ENCODE peak calls at places on chromosomes 13 and 19, in seven cellular contexts. Z is body of pancreas, W is heart left ventricle, E is K562, D is adrenal gland, V is uterus, Y is IMR-90. L is an unnamed sample.

GRCh38 chr13:73820285-73820684 is 313.9 kb downstream of the KLF12 start:
- DNase-seq in Z (no peak), W (no peak), E (no peak), D (no peak), V (no peak), Y (no peak), L (no peak)

GRCh38 chr19:14102756-14103155 is 12.2 kb upstream of the SAMD1 start:
- DNase-seq in Z (no peak), W (no peak), E (no peak), D (no peak), V (no peak), Y (no peak), L (no peak)

GRCh38 chr19:57165846-57166245 is 1.4 kb downstream of the DUXA start:
- DNase-seq in Z (no peak), W (no peak), E (no peak), D (no peak), V (no peak), Y (no peak), L (no peak)

GRCh38 chr13:29771247-29771646 is 79.2 kb downstream of the UBL3 start:
- DNase-seq in Z (no peak), W (no peak), E (peak; percentile 9), D (no peak), V (no peak), Y (peak; percentile 49), L (no peak)

GRCh38 chr13:30006246-30006645 is 155.8 kb upstream of the UBL3 start:
- DNase-seq in Z (no peak), W (no peak), E (no peak), D (no peak), V (no peak), Y (no peak), L (no peak)

GRCh38 chr13:27437126-27437525 is 12.7 kb downstream of the GTF3A start:
- DNase-seq in Z (no peak), W (no peak), E (no peak), D (no peak), V (no peak), Y (no peak), L (no peak)

GRCh38 chr13:34070006-34070405 is 252.1 kb downstream of the RFC3 start:
- DNase-seq in Z (no peak), W (no peak), E (no peak), D (no peak), V (no peak), Y (peak; percentile 12), L (no peak)

GRCh38 chr19:35140207-35140897 is 1.7 kb downstream of the FXYD1 start:
- DNase-seq in Z (no peak), W (no peak), E (no peak), D (no peak), V (no peak), Y (no peak), L (no peak)

DNA sequence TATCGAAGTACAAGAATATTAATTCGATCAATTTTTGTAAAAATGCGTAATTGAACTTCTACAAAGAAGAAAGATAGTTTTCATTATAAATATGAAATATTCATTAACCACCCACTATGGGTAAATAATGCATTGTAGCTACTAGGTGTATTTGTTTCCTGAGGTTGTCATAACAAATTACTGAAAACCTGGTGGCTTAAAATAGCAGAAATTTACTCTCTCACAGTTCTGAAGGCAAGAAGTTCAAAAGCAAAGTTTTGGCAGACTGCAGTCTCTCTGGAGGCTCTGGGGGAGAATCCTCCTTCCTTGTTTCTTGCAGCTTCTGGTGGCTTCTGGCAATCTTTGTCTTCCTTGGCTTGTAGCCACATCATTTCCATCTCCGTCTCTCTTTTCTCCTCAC is 99.2 kb upstream of the MIR17HG start:
- DNase-seq in Z (no peak), W (no peak), E (no peak), D (no peak), V (no peak), Y (no peak), L (no peak)
- TF ChIP-seq POLR2A in Z (no peak), W (no peak), E (no peak), D (no peak), V (no peak), Y (no peak), L (no peak)

DNA sequence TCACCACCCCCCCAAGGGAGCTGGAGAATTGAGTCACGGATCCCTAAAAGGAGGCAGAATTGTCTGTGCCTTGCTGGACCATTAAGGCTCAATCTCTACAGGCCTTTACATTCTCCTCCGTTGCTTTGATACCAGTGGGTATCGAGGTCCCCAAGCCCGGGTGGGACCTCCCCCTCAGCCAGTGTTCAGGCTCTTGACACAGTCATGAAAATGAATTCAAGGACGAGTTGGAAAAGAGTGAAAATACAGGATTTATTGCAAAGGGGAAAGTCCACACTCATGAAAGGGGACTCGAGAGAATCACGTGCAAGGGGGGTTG is 5.6 kb downstream of the PPP1R15A start:
- DNase-seq in Z (no peak), W (no peak), E (no peak), D (no peak), V (no peak), Y (no peak), L (no peak)
- TF ChIP-seq POLR2A in Z (no peak), W (no peak), E (no peak), D (no peak), V (no peak), Y (no peak), L (no peak)

DNA sequence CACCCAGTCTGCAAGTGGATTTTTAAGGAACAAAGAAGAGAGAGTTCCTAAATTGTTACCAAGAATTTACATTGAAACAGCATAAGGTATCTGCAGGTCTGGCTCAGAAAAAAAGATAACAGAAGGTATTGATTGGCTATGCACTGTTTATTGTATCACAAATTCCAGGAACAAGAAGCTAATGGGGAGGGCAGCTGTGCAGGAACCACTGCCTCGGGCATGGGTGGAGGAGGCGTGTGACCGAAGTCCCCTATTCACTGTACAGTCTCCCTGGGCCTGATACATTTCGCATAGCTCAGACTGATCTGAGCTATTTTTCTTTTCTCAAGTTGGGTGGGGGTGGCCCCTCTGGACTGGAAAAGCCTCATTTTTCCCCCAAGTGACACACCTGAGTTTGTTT is 11.7 kb downstream of the NECTIN2 start:
- DNase-seq in Z (no peak), W (no peak), E (no peak), D (no peak), V (no peak), Y (no peak), L (no peak)
- TF ChIP-seq POLR2A in Z (no peak), W (no peak), E (no peak), D (no peak), V (no peak), Y (no peak), L (no peak)

GRCh38 chr13:51453308-51453958 is 597 bp upstream of the INTS6 start:
- DNase-seq in Z (no peak), W (peak; percentile 86), E (peak; percentile 86), D (peak; percentile 84), V (peak; percentile 81), Y (no peak), L (peak; percentile 40)

GRCh38 chr13:51453959-51454703 is 1.3 kb upstream of the INTS6 start:
- DNase-seq in Z (no peak), W (peak; percentile 36), E (peak; percentile 46), D (peak; percentile 44), V (peak; percentile 35), Y (peak; percentile 6), L (no peak)

GRCh38 chr13:51457086-51457485 is 4.2 kb upstream of the INTS6 start:
- DNase-seq in Z (no peak), W (no peak), E (no peak), D (no peak), V (no peak), Y (no peak), L (no peak)

GRCh38 chr13:51456510-51456909 is 3.7 kb upstream of the INTS6 start:
- DNase-seq in Z (no peak), W (no peak), E (no peak), D (no peak), V (no peak), Y (no peak), L (no peak)

DNA sequence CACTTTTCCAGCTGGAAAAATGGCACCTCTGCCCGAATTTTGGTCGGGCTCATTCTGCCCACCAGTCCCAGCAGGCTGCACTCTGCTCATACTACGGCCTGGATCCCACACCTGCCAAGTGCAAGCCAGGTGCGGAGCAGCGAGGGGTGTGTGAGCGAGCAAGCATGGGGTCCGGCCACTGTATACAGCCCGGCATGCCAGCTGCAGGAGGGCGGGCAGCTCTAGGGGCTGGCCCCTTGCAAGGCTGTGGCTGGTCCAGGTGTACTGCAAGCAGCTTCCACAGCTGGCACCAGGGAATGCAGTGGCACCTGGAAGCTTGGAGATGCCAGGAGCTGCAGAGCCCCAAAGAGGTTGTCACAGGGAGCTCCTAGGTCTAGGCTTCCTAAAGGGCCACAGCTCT is 2.7 kb upstream of the INTS6 start:
- DNase-seq in Z (no peak), W (no peak), E (no peak), D (no peak), V (no peak), Y (no peak), L (no peak)
- TF ChIP-seq POLR2A in Z (no peak), W (no peak), E (no peak), D (no peak), V (no peak), Y (no peak), L (no peak)

DNA sequence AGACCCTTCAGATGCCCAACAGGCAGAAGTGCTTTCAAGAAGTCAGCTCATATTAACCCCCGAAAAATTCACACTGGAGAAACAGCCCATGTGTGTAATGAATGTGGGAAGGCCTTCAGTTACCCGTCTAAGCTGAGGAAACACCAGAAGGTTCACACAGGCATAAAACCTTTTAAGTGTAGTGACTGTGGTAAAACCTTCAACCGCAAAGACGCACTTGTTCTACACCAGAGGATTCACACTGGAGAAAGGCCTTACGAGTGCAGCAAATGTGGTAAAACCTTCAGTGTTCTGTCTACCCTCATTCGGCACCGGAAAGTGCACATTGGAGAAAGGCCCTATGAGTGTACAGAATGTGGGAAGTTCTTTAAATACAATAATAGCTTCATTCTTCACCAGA is 8.6 kb downstream of the ZNF584 start:
- DNase-seq in Z (no peak), W (no peak), E (no peak), D (no peak), V (no peak), Y (no peak), L (no peak)
- TF ChIP-seq POLR2A in Z (no peak), W (no peak), E (no peak), D (no peak), V (no peak), Y (no peak), L (no peak)

L was measured in H54.